ENCODE peak calls at places on chromosomes 1 and 21, in four cellular contexts. O, A, D and Y are unnamed samples.

GRCh38 chr1:201716742-201717135 is 112.2 kb upstream of the IPO9 start:
- DNase-seq in O (no peak), D (no peak), A (no peak), Y (no peak)

GRCh38 chr1:189657715-189658114 is 819.9 kb downstream of the BRINP3 start:
- DNase-seq in D (no peak), O (no peak), A (peak; percentile 24), Y (no peak)

GRCh38 chr1:94648225-94649007 is 106.9 kb upstream of the F3 start:
- DNase-seq in A (peak; percentile 100), O (no peak), D (no peak), Y (no peak)

GRCh38 chr1:42379794-42380616 is 587 bp upstream of the RIMKLA start:
- DNase-seq in A (peak; percentile 51), O (peak; percentile 23), D (peak; percentile 58), Y (peak; percentile 62)

GRCh38 chr21:45333583-45334121 is 46.0 kb upstream of the POFUT2 start:
- DNase-seq in O (no peak), D (no peak), A (no peak), Y (no peak)

GRCh38 chr1:20281801-20282200 is 8.9 kb upstream of the VWA5B1 start:
- DNase-seq in O (no peak), D (no peak), A (peak; percentile 6), Y (no peak)

GRCh38 chr1:159279754-159280153 is 22.4 kb upstream of the FCER1A start:
- DNase-seq in O (no peak), D (no peak), A (no peak), Y (no peak)

GRCh38 chr1:118202076-118202608 is 17.1 kb upstream of the SPAG17 start:
- DNase-seq in A (no peak), O (no peak), D (no peak), Y (no peak)

GRCh38 chr1:88276158-88276557 is 407.9 kb upstream of the PKN2 start:
- DNase-seq in A (peak; percentile 47), D (no peak), O (no peak), Y (no peak)

GRCh38 chr1:31954607-31955283 is 16.6 kb upstream of the PTP4A2 start:
- DNase-seq in D (no peak), A (peak; percentile 99), O (no peak), Y (no peak)

GRCh38 chr1:201481004-201481380 is 12.0 kb upstream of the PHLDA3 start:
- DNase-seq in A (no peak), D (no peak), O (no peak), Y (no peak)